ENCODE peak calls at places on chromosomes 2 and 18, in five cellular contexts. O is cardiac septum, G is right cardiac atrium, C is HCEC 1CT, B is glutamatergic neuron. W is an unnamed sample.

GRCh38 chr18:9869713-9870430 is 15.9 kb upstream of the TXNDC2 start:
- DNase-seq in O (no peak), G (no peak), B (no peak), C (peak), W (peak)

GRCh38 chr2:32652555-32653209 is 24.8 kb downstream of the TTC27 start:
- DNase-seq in O (no peak), G (no peak), C (no peak), B (no peak), W (no peak)

GRCh38 chr2:22807876-22808275 is 577.1 kb upstream of the KLHL29 start:
- DNase-seq in C (no peak), B (no peak), G (no peak), O (no peak), W (no peak)

GRCh38 chr2:160679686-160680085 is 186.1 kb upstream of the RBMS1 start:
- DNase-seq in G (no peak), B (no peak), C (no peak), O (no peak), W (no peak)

GRCh38 chr18:48990497-48991298 is 39.9 kb upstream of the SMAD7 start:
- DNase-seq in G (peak), C (peak), B (no peak), O (no peak), W (no peak)

GRCh38 chr18:48829443-48830149 is 121.2 kb downstream of the SMAD7 start:
- DNase-seq in O (peak), C (no peak), G (peak), B (peak), W (no peak)

GRCh38 chr2:36951574-36951973 is 14.8 kb downstream of the STRN start:
- DNase-seq in G (peak), B (no peak), C (peak), O (no peak), W (no peak)

GRCh38 chr2:97997774-97998392 is 2.1 kb upstream of the TMEM131 start:
- DNase-seq in B (no peak), O (no peak), G (no peak), C (no peak), W (no peak)